ENCODE peak calls at places on chromosomes 16 and 17, in seven cellular contexts. Y is HFF-Myc; I is NB4; R is CD8-positive, alpha-beta T cell; O is brain microvascular endothelial cell; D is AG04450; J is fibroblast of mammary gland. S is an unnamed sample.

GRCh38 chr16:30934827-30935557 is 11.6 kb downstream of the FBXL19 start:
- DNase-seq in Y (peak; percentile 37), I (peak; percentile 71), R (no peak), O (peak; percentile 56), D (no peak), J (peak; percentile 64), S (peak; percentile 50)

GRCh38 chr17:57370051-57370581 is 113.8 kb downstream of the MSI2 start:
- DNase-seq in Y (no peak), I (no peak), R (no peak), O (peak; percentile 54), D (peak; percentile 70), J (peak; percentile 61), S (peak; percentile 17)

GRCh38 chr17:48970224-48970623 is 1.8 kb upstream of the GIP start:
- DNase-seq in Y (no peak), I (no peak), R (no peak), O (no peak), D (no peak), J (no peak), S (no peak)

GRCh38 chr17:19705771-19706770 is 10.3 kb downstream of the SLC47A2 start:
- DNase-seq in Y (no peak), I (no peak), R (no peak), O (no peak), D (no peak), J (no peak), S (no peak)

GRCh38 chr16:24117680-24118079 is 138.5 kb upstream of the CACNG3 start:
- DNase-seq in Y (no peak), I (no peak), R (no peak), O (no peak), D (no peak), J (no peak), S (no peak)

GRCh38 chr17:36993227-36993626 is 44.5 kb downstream of the AATF start:
- DNase-seq in Y (no peak), I (no peak), R (no peak), O (no peak), D (no peak), J (no peak), S (no peak)

GRCh38 chr17:67520916-67521772 is 144.1 kb downstream of the PITPNC1 start:
- DNase-seq in Y (no peak), I (peak; percentile 7), R (no peak), O (no peak), D (no peak), J (peak; percentile 94), S (no peak)

GRCh38 chr17:33049781-33050414 is 58.3 kb downstream of the SPACA3 start:
- DNase-seq in Y (peak; percentile 38), I (peak; percentile 46), R (no peak), O (peak; percentile 44), D (no peak), J (peak; percentile 55), S (peak; percentile 63)

GRCh38 chr16:57471852-57472664 is 9.6 kb downstream of the POLR2C start:
- DNase-seq in Y (no peak), I (no peak), R (peak; percentile 45), O (no peak), D (no peak), J (peak; percentile 18), S (peak; percentile 32)

GRCh38 chr17:14508156-14508555 is 207.3 kb downstream of the HS3ST3B1 start:
- DNase-seq in Y (no peak), I (no peak), R (no peak), O (no peak), D (no peak), J (no peak), S (no peak)

GRCh38 chr17:78343099-78343432 is 16.8 kb downstream of the SOCS3 start:
- DNase-seq in Y (no peak), I (peak; percentile 89), R (no peak), O (peak; percentile 88), D (no peak), J (peak; percentile 90), S (peak; percentile 63)

GRCh38 chr16:86035906-86036305 is 136.9 kb downstream of the IRF8 start:
- DNase-seq in Y (no peak), I (no peak), R (no peak), O (no peak), D (no peak), J (no peak), S (no peak)

GRCh38 chr16:83779881-83780280 is 27.9 kb upstream of the HSBP1 start:
- DNase-seq in Y (no peak), I (no peak), R (no peak), O (peak; percentile 63), D (no peak), J (peak; percentile 26), S (no peak)

GRCh38 chr17:78364436-78365281 is 4.8 kb upstream of the SOCS3 start:
- DNase-seq in Y (no peak), I (peak; percentile 72), R (no peak), O (no peak), D (no peak), J (no peak), S (no peak)

GRCh38 chr17:58556833-58557250 is 42.4 kb upstream of the MTMR4 start:
- DNase-seq in Y (no peak), I (peak; percentile 53), R (no peak), O (no peak), D (no peak), J (no peak), S (no peak)

GRCh38 chr17:17236295-17237025 is 508 bp downstream of the FLCN start:
- DNase-seq in Y (no peak), I (peak; percentile 33), R (no peak), O (peak; percentile 24), D (no peak), J (peak; percentile 49), S (no peak)

GRCh38 chr17:41781404-41782110 is 5.0 kb downstream of the JUP start:
- DNase-seq in Y (no peak), I (peak; percentile 44), R (no peak), O (no peak), D (no peak), J (no peak), S (no peak)

GRCh38 chr16:15775663-15776304 is 81.0 kb downstream of the MYH11 start:
- DNase-seq in Y (no peak), I (no peak), R (no peak), O (peak; percentile 4), D (no peak), J (peak; percentile 64), S (no peak)

GRCh38 chr16:85615852-85616607 is 2.9 kb downstream of the GSE1 start:
- DNase-seq in Y (peak; percentile 36), I (peak; percentile 98), R (peak; percentile 90), O (peak; percentile 71), D (peak; percentile 51), J (peak; percentile 71), S (peak; percentile 75)

GRCh38 chr17:76080934-76081287 is 1.9 kb downstream of the ZACN start:
- DNase-seq in Y (no peak), I (no peak), R (no peak), O (no peak), D (no peak), J (no peak), S (no peak)

GRCh38 chr17:76078859-76079576 is at the start of gene ZACN:
- DNase-seq in Y (no peak), I (no peak), R (no peak), O (no peak), D (no peak), J (no peak), S (no peak)

GRCh38 chr17:76081295-76082210 is 2.6 kb downstream of the ZACN start:
- DNase-seq in Y (no peak), I (no peak), R (no peak), O (no peak), D (no peak), J (no peak), S (no peak)

GRCh38 chr17:76080207-76080933 is 1.4 kb downstream of the ZACN start:
- DNase-seq in Y (no peak), I (peak; percentile 71), R (no peak), O (no peak), D (no peak), J (no peak), S (no peak)

DNA sequence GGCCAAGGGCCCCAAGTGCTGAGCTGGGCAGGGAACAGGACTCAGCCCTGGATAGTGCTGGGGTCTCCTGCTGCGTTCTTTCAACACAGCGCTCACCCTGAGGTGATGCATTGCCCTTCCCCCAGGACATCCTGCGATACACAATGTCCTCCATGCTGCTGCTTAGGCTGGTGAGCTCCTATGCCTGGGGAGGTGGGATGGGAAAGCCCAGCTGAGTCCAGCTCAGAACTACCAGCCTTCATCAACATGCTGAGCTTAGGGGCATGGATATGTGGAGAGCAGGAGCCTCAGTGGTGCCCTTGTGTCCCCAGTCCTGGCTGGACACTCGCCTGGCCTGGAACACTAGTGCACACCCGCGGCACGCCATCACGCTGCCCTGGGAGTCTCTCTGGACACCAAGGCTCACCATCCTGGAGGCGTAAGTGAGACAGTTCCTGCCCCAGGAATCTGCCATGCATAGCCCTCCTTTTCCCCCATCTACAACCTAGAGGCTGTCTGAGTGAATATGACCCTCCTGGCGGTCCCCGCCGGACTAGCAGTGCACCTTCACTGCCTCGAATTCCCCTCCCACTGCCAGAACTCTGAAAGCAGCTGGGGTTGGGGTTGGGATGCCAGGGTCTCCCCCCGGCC is 710 bp downstream of the ZACN start:
- DNase-seq in Y (no peak), I (no peak), R (no peak), O (no peak), D (no peak), J (no peak), S (peak; percentile 28)
- TF ChIP-seq CTCF in Y (no peak), I (no peak), R (no peak), O (peak; percentile 56), D (peak; percentile 24), J (no peak), S (no peak)

GRCh38 chr17:81808778-81809555 is 5.0 kb downstream of the GCGR start:
- DNase-seq in Y (no peak), I (no peak), R (no peak), O (no peak), D (no peak), J (no peak), S (no peak)
- TF ChIP-seq CTCF in Y (no peak), I (no peak), R (no peak), O (no peak), D (no peak), J (no peak), S (no peak)

GRCh38 chr16:64627288-64627687 is 494.6 kb downstream of the CDH11 start:
- DNase-seq in Y (no peak), I (peak; percentile 13), R (no peak), O (no peak), D (no peak), J (peak; percentile 7), S (no peak)
- TF ChIP-seq CTCF in Y (peak; percentile 12), I (no peak), R (no peak), O (peak; percentile 34), D (no peak), J (no peak), S (no peak)

DNA sequence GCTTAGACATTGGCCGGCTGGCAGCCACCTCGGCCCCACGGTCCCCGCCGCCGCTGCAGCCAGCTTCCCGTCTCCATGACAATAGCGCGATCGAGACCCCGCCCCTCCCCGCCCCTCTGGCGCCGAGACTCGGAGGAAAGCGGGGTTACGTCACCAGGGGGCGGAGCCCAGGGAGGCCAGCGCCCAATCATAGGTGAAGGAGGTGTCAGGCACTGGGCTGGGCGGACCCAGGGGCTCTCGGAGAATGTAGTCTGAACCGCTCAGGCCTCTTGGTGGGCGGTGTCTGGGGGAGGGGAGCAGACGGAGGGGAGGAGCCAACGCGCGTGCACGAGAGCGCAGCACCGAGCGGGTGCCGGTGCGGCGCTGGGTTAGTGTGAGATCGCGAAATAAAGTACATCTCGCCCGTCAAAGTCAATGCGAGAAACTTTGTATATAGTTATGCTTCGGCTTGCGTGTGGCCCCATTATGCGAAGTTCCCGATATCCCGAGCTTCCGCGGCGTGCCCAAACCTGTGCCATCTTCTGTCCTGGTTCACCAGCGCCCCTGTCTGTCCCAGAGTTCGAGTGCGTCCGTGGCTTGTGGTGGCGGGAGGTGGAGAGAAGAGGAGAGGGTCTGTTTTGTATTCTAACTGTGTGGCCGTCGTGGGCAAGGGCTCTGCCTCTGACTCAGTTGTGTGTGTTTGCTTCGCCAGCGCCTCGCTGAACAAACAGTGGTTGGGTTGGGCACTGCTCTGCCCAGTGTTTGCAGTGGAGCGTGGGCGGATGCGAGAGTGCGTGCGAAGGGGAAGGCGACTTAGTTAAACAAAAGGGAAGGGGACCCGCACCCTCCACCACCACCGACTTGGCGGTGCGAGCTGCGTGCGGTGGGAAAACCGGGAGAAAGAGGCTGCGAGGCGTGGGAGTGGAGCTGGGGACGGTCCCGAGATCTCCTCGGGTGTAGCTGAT is 1.3 kb upstream of the IRX5 start:
- DNase-seq in Y (peak; percentile 97), I (peak; percentile 99), R (peak; percentile 88), O (peak; percentile 99), D (peak; percentile 49), J (peak; percentile 99), S (peak; percentile 100)
- TF ChIP-seq CTCF in Y (no peak), I (no peak), R (no peak), O (peak; percentile 39), D (no peak), J (no peak), S (no peak)

S was measured in Calu3.